ENCODE peak calls at places on chromosomes 16 and 17, in six cellular contexts. N is endothelial cell of umbilical vein, A is GM12878, T is A549, M is HepG2, J is K562. G is an unnamed sample.

GRCh38 chr17:7308625-7309433 is 1.4 kb downstream of the EIF5A start:
- DNase-seq in N (peak; percentile 81), A (peak; percentile 67), T (peak; percentile 89), M (peak; percentile 79), J (peak; percentile 71), G (peak; percentile 84)

GRCh38 chr16:68370921-68371651 is 60.3 kb downstream of the PRMT7 start:
- DNase-seq in N (no peak), A (no peak), T (no peak), M (no peak), J (no peak), G (peak; percentile 50)

GRCh38 chr16:15639061-15639568 is 3.8 kb downstream of the MARF1 start:
- DNase-seq in N (no peak), A (peak; percentile 77), T (no peak), M (no peak), J (no peak), G (no peak)

GRCh38 chr16:13333336-13333735 is 431.9 kb downstream of the SHISA9 start:
- DNase-seq in N (no peak), A (no peak), T (no peak), M (no peak), J (no peak), G (no peak)

GRCh38 chr16:84741351-84741791 is 41.6 kb downstream of the USP10 start:
- DNase-seq in N (no peak), A (no peak), T (no peak), M (no peak), J (no peak), G (peak; percentile 62)

GRCh38 chr16:70252355-70252988 is 732 bp upstream of the EXOSC6 start:
- DNase-seq in N (no peak), A (no peak), T (peak; percentile 54), M (no peak), J (peak; percentile 39), G (peak; percentile 56)

GRCh38 chr17:11948791-11949190 is 48.5 kb downstream of the ZNF18 start:
- DNase-seq in N (no peak), A (no peak), T (peak; percentile 22), M (no peak), J (no peak), G (no peak)

GRCh38 chr16:19005561-19006445 is 22.1 kb downstream of the TMC7 start:
- DNase-seq in N (peak; percentile 54), A (no peak), T (peak; percentile 76), M (peak; percentile 100), J (no peak), G (no peak)

GRCh38 chr16:962901-963814 is 7.6 kb downstream of the LMF1 start:
- DNase-seq in N (no peak), A (no peak), T (no peak), M (no peak), J (no peak), G (no peak)

GRCh38 chr17:56290486-56291118 is 137.3 kb downstream of the ANKFN1 start:
- DNase-seq in N (peak; percentile 26), A (no peak), T (no peak), M (no peak), J (no peak), G (peak; percentile 16)

GRCh38 chr17:80119271-80119791 is 17.9 kb downstream of the GAA start:
- DNase-seq in N (no peak), A (no peak), T (no peak), M (no peak), J (no peak), G (no peak)

GRCh38 chr17:28240688-28241340 is 78.2 kb upstream of the TMEM97 start:
- DNase-seq in N (no peak), A (no peak), T (no peak), M (no peak), J (no peak), G (no peak)
- TF ChIP-seq MYC in N (no peak), A (no peak), T (no peak), M (no peak), J (no peak), G (no peak)

DNA sequence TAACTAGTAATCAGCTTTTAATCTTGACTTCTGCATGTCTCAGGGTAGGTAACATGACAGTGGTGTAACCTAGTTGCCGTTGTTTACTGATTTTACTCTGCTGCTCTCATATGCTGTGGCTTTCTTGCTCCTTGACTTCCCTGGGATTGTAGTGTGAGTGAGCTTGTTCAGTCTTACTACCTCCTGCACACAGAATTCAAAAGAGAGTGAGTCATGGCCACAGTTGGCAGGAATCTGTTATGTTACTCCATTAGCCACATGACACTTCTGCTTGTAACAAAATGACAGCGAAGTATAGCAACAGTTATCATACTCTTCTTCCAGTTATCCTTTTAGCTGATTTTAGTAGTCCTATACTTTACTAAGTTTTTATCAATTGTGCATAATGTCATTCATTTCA is 18.8 kb downstream of the TNRC6A start:
- DNase-seq in N (peak; percentile 90), A (no peak), T (peak; percentile 29), M (no peak), J (peak; percentile 41), G (peak; percentile 81)
- TF ChIP-seq MAX in N (no peak), A (no peak), T (no peak), M (no peak), J (no peak), G (peak; percentile 55)

GRCh38 chr16:8867483-8868271 is 1.1 kb downstream of the CARHSP1 start:
- DNase-seq in N (peak; percentile 45), A (no peak), T (no peak), M (no peak), J (peak; percentile 41), G (peak; percentile 49)

GRCh38 chr16:8865145-8865882 is 3.5 kb downstream of the CARHSP1 start:
- DNase-seq in N (no peak), A (no peak), T (no peak), M (no peak), J (no peak), G (no peak)

GRCh38 chr16:8866884-8867482 is 1.8 kb downstream of the CARHSP1 start:
- DNase-seq in N (peak; percentile 31), A (no peak), T (no peak), M (no peak), J (no peak), G (no peak)

GRCh38 chr16:8864480-8864879 is 4.3 kb downstream of the CARHSP1 start:
- DNase-seq in N (no peak), A (no peak), T (no peak), M (no peak), J (no peak), G (no peak)

DNA sequence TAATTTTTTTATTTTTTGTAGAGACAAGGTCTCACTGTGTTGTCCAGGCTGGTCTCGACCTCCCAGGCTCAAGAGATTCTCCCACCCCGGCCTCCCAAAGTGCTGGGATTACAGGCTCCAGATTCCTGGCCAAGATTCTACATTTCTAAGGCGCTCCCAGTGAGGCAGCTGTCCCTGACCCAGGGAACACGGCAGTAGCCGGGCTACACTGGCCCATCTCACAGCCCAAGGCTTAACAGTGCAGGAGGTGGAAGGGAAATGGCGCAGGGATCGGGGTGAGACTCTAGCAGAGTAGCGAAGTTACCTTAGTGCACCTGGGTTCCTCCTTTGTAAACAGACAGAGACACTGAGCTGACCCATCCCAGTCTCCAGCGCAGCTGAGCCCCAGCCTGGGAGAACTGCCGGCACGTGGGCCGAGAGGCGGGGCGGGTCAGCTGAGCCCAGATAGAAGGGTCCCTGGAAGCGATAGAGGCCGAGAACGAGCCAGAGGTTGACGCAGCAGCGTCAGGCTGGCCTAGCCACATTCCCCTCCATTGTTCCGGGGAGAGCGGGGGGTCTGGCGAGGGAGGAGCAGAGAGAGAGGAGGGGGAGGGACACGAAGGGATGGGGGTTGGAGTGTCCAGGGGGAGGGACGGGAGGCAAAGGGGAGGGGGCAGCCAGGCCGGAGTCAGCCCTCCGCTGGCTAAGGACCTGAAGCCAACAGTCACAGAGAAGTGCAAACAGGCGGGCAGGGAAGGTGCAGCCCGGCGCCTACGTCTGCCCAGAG is 2.5 kb downstream of the CARHSP1 start:
- DNase-seq in N (no peak), A (no peak), T (no peak), M (peak; percentile 88), J (no peak), G (no peak)
- H3K4me3 ChIP-seq in N (peak overlapping the region; percentile 60), A (peak overlapping the region; percentile 95), T (no peak overlapping the region), M (peak overlapping the region; percentile 87), J (no peak overlapping the region), G (no peak overlapping the region)

DNA sequence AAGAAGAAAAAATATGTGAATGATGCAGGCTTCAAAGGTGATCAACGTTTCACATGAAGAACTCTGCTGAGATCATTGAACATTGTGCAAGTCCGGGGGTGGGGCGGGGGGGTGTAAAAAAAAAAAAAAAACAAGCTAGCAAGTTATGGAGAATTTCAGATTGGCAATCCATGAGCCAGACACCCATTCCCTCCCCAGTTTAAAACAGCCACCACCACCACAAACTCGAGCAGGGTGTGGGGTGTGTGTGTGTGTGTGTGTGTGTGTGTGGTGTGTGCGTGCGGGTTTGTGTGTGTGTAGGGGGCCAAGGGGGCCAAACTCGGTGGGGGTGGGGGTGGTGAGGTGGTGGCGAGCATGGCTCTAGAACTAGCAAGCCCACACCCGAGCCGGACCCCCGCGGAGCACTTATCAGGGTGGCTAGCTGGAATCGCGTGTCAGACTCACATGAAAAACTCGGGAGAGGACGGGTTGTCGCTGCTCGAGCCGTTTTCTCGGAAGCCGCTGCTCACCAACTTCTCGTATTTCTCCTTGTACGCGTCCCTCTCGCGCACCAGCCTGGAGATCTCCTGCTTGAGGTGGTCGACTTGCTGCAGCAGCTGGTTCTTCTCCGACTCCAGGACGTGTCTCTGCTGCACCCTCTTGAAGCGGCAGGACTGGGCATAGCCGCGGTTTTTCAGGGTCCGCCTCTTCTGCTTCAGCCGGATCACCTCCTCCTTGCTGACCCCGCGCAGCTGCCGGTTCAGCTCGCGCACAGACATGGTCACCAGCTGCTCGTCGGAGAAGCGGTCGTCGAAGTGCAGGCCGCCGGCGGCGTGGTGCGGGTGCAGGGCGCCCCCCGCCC is 2.0 kb downstream of the MAF start:
- DNase-seq in N (no peak), A (no peak), T (peak; percentile 66), M (no peak), J (no peak), G (peak; percentile 28)
- TF ChIP-seq MYC in N (no peak), A (no peak), T (no peak), M (no peak), J (no peak), G (no peak)

GRCh38 chr17:62778990-62779681 is 29.0 kb downstream of the MARCHF10 start:
- DNase-seq in N (no peak), A (no peak), T (peak; percentile 92), M (peak; percentile 48), J (no peak), G (no peak)

GRCh38 chr17:62780951-62781350 is 27.2 kb downstream of the MARCHF10 start:
- DNase-seq in N (no peak), A (no peak), T (no peak), M (no peak), J (no peak), G (no peak)

GRCh38 chr17:62781826-62782225 is 26.3 kb downstream of the MARCHF10 start:
- DNase-seq in N (no peak), A (no peak), T (peak; percentile 69), M (peak; percentile 20), J (no peak), G (no peak)

GRCh38 chr17:62781356-62781755 is 26.8 kb downstream of the MARCHF10 start:
- DNase-seq in N (no peak), A (no peak), T (no peak), M (no peak), J (no peak), G (peak; percentile 30)

GRCh38 chr17:62780273-62780672 is 27.8 kb downstream of the MARCHF10 start:
- DNase-seq in N (no peak), A (no peak), T (no peak), M (no peak), J (no peak), G (no peak)
- TF ChIP-seq MAX in N (no peak), A (no peak), T (no peak), M (no peak), J (no peak), G (no peak)

DNA sequence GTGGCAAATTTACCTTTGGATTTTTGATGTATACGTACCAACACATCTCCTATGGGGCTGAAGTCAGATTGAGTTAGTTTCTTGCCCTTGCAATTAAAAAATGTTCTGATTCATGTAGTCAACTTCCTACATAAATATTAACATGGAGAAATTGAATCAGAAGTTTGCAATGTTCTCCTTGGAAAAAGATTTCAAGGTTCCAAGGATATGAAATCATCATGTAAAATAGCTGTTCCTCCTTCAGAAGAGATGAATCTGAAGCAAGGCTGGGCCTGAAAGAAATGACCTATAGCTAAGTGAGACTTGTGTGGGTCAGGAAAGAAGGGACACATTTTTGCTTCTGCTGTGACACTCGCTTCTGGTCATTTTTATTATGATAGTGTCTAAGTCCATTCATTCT is 131.7 kb downstream of the RGS9 start:
- DNase-seq in N (peak; percentile 27), A (no peak), T (no peak), M (no peak), J (no peak), G (no peak)
- H3K4me3 ChIP-seq in N (no peak overlapping the region), A (no peak overlapping the region), T (no peak overlapping the region), M (no peak overlapping the region), J (no peak overlapping the region), G (no peak overlapping the region)